ENCODE peak calls at places on chromosomes 11 and 22, in ten cellular contexts. W is iPS DF 6.9, H is Caco-2, F is vagina, Y is thoracic aorta, U is IMR-90, V is body of pancreas, J is foreskin keratinocyte, L is spleen, X is left ventricle myocardium inferior. G is an unnamed sample. For H3K4me1, the result is how much of the 10 kb centered on the place peaks cover.

GRCh38 chr11:40290031-40290650 is 1169.3 kb downstream of the LRRC4C start:
- DNase-seq in W (no peak), H (no peak), F (no peak), Y (no peak), U (peak), V (no peak), J (peak), L (no peak), X (no peak), G (peak)

GRCh38 chr11:34165786-34166557 is 60.5 kb downstream of the NAT10 start:
- DNase-seq in W (no peak), H (peak), F (no peak), Y (no peak), U (no peak), V (no peak), J (peak), L (no peak), X (no peak), G (peak)

GRCh38 chr11:95487391-95487790 is 256.4 kb upstream of the SESN3 start:
- DNase-seq in W (no peak), H (peak), F (no peak), Y (no peak), U (no peak), V (no peak), J (peak), L (no peak), X (no peak), G (no peak)

GRCh38 chr22:42548597-42549328 is 5.0 kb upstream of the SERHL2 start:
- DNase-seq in W (no peak), H (no peak), F (no peak), Y (no peak), U (no peak), V (no peak), J (no peak), L (no peak), X (no peak), G (no peak)

GRCh38 chr22:46462726-46463371 is 74.6 kb downstream of the CELSR1 start:
- DNase-seq in W (no peak), H (no peak), F (no peak), Y (no peak), U (peak), V (no peak), J (peak), L (no peak), X (no peak), G (peak)

GRCh38 chr11:20658135-20658534 is 11.3 kb upstream of the NELL1 start:
- DNase-seq in W (no peak), H (no peak), F (no peak), Y (no peak), U (no peak), V (no peak), J (no peak), L (no peak), X (no peak), G (no peak)

GRCh38 chr11:66595245-66595904 is 2.4 kb downstream of the CCS start:
- DNase-seq in W (no peak), H (no peak), F (no peak), Y (no peak), U (peak), V (peak), J (no peak), L (no peak), X (peak), G (no peak)

GRCh38 chr11:73597340-73597955 is 464 bp downstream of the FAM168A start:
- DNase-seq in W (no peak), H (peak), F (no peak), Y (peak), U (no peak), V (no peak), J (no peak), L (no peak), X (no peak), G (no peak)

GRCh38 chr22:46070215-46070721 is 80.1 kb upstream of the PPARA start:
- DNase-seq in W (no peak), H (no peak), F (no peak), Y (no peak), U (peak), V (peak), J (no peak), L (peak), X (peak), G (peak)

GRCh38 chr11:61294717-61295595 is at the start of gene VWCE:
- DNase-seq in W (no peak), H (peak), F (no peak), Y (no peak), U (peak), V (peak), J (peak), L (peak), X (peak), G (peak)

GRCh38 chr11:119694334-119694733 is 34.7 kb downstream of the NECTIN1 start:
- DNase-seq in W (no peak), H (peak), F (no peak), Y (no peak), U (no peak), V (peak), J (no peak), L (no peak), X (no peak), G (no peak)

GRCh38 chr11:119691020-119691666 is 37.9 kb downstream of the NECTIN1 start:
- DNase-seq in W (no peak), H (no peak), F (no peak), Y (no peak), U (no peak), V (no peak), J (no peak), L (no peak), X (no peak), G (no peak)

GRCh38 chr11:119691701-119692546 is 37.1 kb downstream of the NECTIN1 start:
- DNase-seq in W (no peak), H (no peak), F (no peak), Y (no peak), U (no peak), V (no peak), J (peak), L (no peak), X (no peak), G (no peak)

GRCh38 chr11:119693253-119693815 is 35.7 kb downstream of the NECTIN1 start:
- DNase-seq in W (no peak), H (no peak), F (no peak), Y (no peak), U (no peak), V (no peak), J (no peak), L (no peak), X (no peak), G (no peak)

GRCh38 chr11:119692547-119692834 is 36.5 kb downstream of the NECTIN1 start:
- DNase-seq in W (no peak), H (no peak), F (no peak), Y (no peak), U (no peak), V (no peak), J (no peak), L (no peak), X (no peak), G (no peak)
- H3K4me1 ChIP-seq in W (under half), H (under half), F (half or more), Y (under half), U (under half), V (under half), J (half or more), L (under half), X (under half), G (under half)

GRCh38 chr11:86934933-86935579 is 20.1 kb downstream of the FZD4 start:
- DNase-seq in W (no peak), H (no peak), F (no peak), Y (no peak), U (peak), V (no peak), J (no peak), L (no peak), X (no peak), G (peak)
- H3K4me1 ChIP-seq in W (under half), H (under half), F (half or more), Y (half or more), U (under half), V (under half), J (under half), L (under half), X (half or more), G (half or more)

GRCh38 chr11:114082767-114083181 is 23.3 kb downstream of the ZBTB16 start:
- DNase-seq in W (no peak), H (no peak), F (no peak), Y (no peak), U (no peak), V (peak), J (no peak), L (peak), X (peak), G (no peak)
- H3K4me1 ChIP-seq in W (under half), H (half or more), F (half or more), Y (half or more), U (under half), V (half or more), J (under half), L (half or more), X (half or more), G (under half)

DNA sequence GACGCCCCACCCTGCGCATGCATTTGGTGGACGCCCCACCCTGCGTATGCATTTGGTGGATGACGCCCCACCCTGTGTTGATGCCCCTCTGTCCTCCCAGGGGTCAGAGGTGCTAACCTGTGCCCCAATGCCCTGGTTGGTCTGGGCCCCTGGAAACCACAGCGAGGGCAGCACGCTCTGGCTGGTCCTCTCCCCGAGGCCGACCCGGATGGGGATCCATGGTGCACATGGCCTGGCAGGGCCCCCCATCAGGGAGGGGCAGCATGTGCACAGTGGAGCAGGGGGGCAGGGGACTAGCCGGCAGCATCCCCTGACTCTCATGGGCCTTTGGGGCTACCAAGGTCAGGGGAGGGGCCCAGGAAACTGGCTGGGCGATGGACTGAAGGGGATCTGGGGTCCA is 7.7 kb upstream of the MUC5AC start:
- DNase-seq in W (no peak), H (no peak), F (no peak), Y (no peak), U (no peak), V (no peak), J (no peak), L (no peak), X (no peak), G (no peak)
- H3K4me1 ChIP-seq in W (under half), H (under half), F (under half), Y (under half), U (under half), V (under half), J (under half), L (under half), X (under half), G (under half)

GRCh38 chr11:78987748-78988147 is 413.1 kb upstream of the NARS2 start:
- DNase-seq in W (no peak), H (no peak), F (no peak), Y (no peak), U (no peak), V (no peak), J (no peak), L (no peak), X (no peak), G (no peak)
- H3K4me1 ChIP-seq in W (under half), H (under half), F (under half), Y (under half), U (under half), V (under half), J (under half), L (under half), X (under half), G (under half)

GRCh38 chr22:48097723-48098122 is 1335.3 kb downstream of the TBC1D22A start:
- DNase-seq in W (no peak), H (no peak), F (no peak), Y (no peak), U (no peak), V (no peak), J (no peak), L (no peak), X (no peak), G (no peak)
- H3K4me1 ChIP-seq in W (under half), H (under half), F (under half), Y (under half), U (under half), V (under half), J (under half), L (under half), X (under half), G (under half)

GRCh38 chr11:13355191-13355590 is 77.6 kb downstream of the BMAL1 start:
- DNase-seq in W (no peak), H (no peak), F (no peak), Y (no peak), U (no peak), V (no peak), J (no peak), L (no peak), X (no peak), G (no peak)

GRCh38 chr11:13354335-13354734 is 76.7 kb downstream of the BMAL1 start:
- DNase-seq in W (peak), H (peak), F (no peak), Y (no peak), U (peak), V (no peak), J (no peak), L (no peak), X (no peak), G (peak)

GRCh38 chr11:13358871-13359270 is 81.3 kb downstream of the BMAL1 start:
- DNase-seq in W (no peak), H (no peak), F (no peak), Y (no peak), U (peak), V (no peak), J (no peak), L (no peak), X (no peak), G (no peak)

GRCh38 chr11:13352711-13353110 is 75.1 kb downstream of the BMAL1 start:
- DNase-seq in W (no peak), H (no peak), F (no peak), Y (no peak), U (no peak), V (no peak), J (no peak), L (no peak), X (no peak), G (no peak)

DNA sequence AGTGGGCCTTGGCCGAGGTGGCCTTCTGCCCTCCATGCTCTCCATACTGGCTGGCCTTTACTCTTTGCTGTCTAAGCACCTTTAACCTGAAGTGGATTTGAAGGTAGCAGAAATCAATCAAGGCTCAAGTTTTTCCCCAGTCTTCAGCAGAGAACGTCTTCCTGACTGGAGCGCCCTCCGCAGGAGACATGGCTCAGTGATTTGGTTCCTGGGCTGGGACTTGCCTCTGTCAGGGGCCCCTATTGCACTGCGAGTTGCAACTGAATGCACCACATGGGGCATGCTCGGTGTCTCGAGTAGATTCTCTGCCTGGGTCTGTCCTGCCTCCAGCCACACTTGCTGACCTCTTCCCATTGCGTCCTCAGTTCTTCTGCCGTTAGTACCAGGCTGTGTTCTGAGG is 79.6 kb downstream of the BMAL1 start:
- DNase-seq in W (peak), H (no peak), F (no peak), Y (no peak), U (no peak), V (no peak), J (no peak), L (no peak), X (no peak), G (no peak)
- H3K4me1 ChIP-seq in W (under half), H (under half), F (under half), Y (under half), U (under half), V (under half), J (under half), L (under half), X (under half), G (under half)

GRCh38 chr11:26572770-26573402 is 823 bp upstream of the MUC15 start:
- DNase-seq in W (no peak), H (no peak), F (no peak), Y (no peak), U (no peak), V (no peak), J (peak), L (no peak), X (no peak), G (no peak)

GRCh38 chr11:26575946-26576345 is 3.9 kb upstream of the MUC15 start:
- DNase-seq in W (no peak), H (no peak), F (no peak), Y (no peak), U (no peak), V (no peak), J (no peak), L (no peak), X (no peak), G (no peak)

GRCh38 chr11:26569646-26570045 is 2.4 kb downstream of the MUC15 start:
- DNase-seq in W (no peak), H (no peak), F (no peak), Y (no peak), U (no peak), V (no peak), J (no peak), L (no peak), X (no peak), G (no peak)

GRCh38 chr11:26573896-26574295 is 1.8 kb upstream of the MUC15 start:
- DNase-seq in W (no peak), H (no peak), F (no peak), Y (no peak), U (no peak), V (no peak), J (no peak), L (no peak), X (no peak), G (no peak)

GRCh38 chr11:26571861-26572654 is at the start of gene MUC15:
- DNase-seq in W (no peak), H (no peak), F (no peak), Y (no peak), U (no peak), V (peak), J (peak), L (no peak), X (no peak), G (no peak)
- H3K4me1 ChIP-seq in W (under half), H (under half), F (under half), Y (under half), U (under half), V (under half), J (under half), L (under half), X (under half), G (under half)

GRCh38 chr11:118907749-118908106 is 18.0 kb downstream of the BCL9L start:
- DNase-seq in W (no peak), H (no peak), F (no peak), Y (no peak), U (no peak), V (no peak), J (no peak), L (no peak), X (no peak), G (no peak)
- H3K4me1 ChIP-seq in W (under half), H (under half), F (half or more), Y (half or more), U (under half), V (half or more), J (under half), L (half or more), X (half or more), G (under half)

G was measured in PC-3.